ENCODE peak calls at places on chromosomes 12 and 14, in ten cellular contexts. X, W, U, S, Z, Y, J, P, E and B are unnamed samples.

GRCh38 chr14:76867536-76868452 is 41.6 kb downstream of the LRRC74A start:
- DNase-seq in Y (no peak), U (no peak), X (no peak), J (no peak), S (peak), E (no peak), W (no peak), Z (no peak), P (no peak), B (peak)

GRCh38 chr12:30725739-30726138 is 29.0 kb downstream of the CAPRIN2 start:
- DNase-seq in U (peak), P (peak), J (no peak), Z (no peak), X (peak), E (no peak), S (no peak), Y (no peak), W (no peak), B (no peak)

GRCh38 chr12:115023898-115024297 is 339.9 kb upstream of the TBX3 start:
- DNase-seq in S (peak), P (no peak), E (no peak), Y (no peak), Z (no peak), W (no peak), J (no peak), U (no peak), X (no peak), B (no peak)

GRCh38 chr12:121334513-121335343 is 17.5 kb downstream of the ANAPC5 start:
- DNase-seq in P (peak), S (peak), Z (peak), Y (peak), E (no peak), J (no peak), W (peak), X (peak), U (peak), B (no peak)

GRCh38 chr14:22887260-22887989 is 4.4 kb downstream of the REM2 start:
- DNase-seq in E (peak), W (peak), J (no peak), X (peak), P (peak), Z (no peak), U (peak), S (peak), Y (no peak), B (peak)

GRCh38 chr12:24359418-24359817 is 409.9 kb upstream of the SOX5 start:
- DNase-seq in J (no peak), Y (no peak), Z (no peak), E (no peak), P (no peak), S (no peak), W (no peak), U (no peak), X (no peak), B (no peak)

GRCh38 chr14:104746951-104747481 is 5.9 kb upstream of the SIVA1 start:
- DNase-seq in U (no peak), P (no peak), J (no peak), S (no peak), X (no peak), Z (no peak), W (peak), Y (no peak), E (no peak), B (peak)

GRCh38 chr12:54428050-54429013 is 9.3 kb upstream of the ITGA5 start:
- DNase-seq in P (no peak), U (peak), S (peak), J (no peak), Y (no peak), X (peak), E (no peak), W (no peak), Z (no peak), B (no peak)

GRCh38 chr12:105235299-105235746 is 651 bp downstream of the APPL2 start:
- DNase-seq in S (peak), J (no peak), E (no peak), P (no peak), U (no peak), X (peak), Y (no peak), Z (peak), W (peak), B (no peak)

GRCh38 chr14:49992901-49993335 is 100.0 kb downstream of the ARF6 start:
- DNase-seq in W (no peak), P (no peak), E (no peak), U (peak), J (peak), Y (no peak), Z (no peak), X (peak), S (peak), B (no peak)

GRCh38 chr14:95415993-95416392 is 96.3 kb upstream of the CLMN start:
- DNase-seq in Z (no peak), U (no peak), X (no peak), S (no peak), Y (no peak), W (no peak), E (no peak), P (no peak), J (no peak), B (no peak)

GRCh38 chr14:104657114-104657524 is 32.3 kb upstream of the INF2 start:
- DNase-seq in U (no peak), P (no peak), J (no peak), S (no peak), Y (no peak), W (no peak), Z (no peak), E (no peak), X (no peak), B (no peak)

GRCh38 chr12:49720214-49720613 is 13.0 kb upstream of the FMNL3 start:
- DNase-seq in J (no peak), Y (no peak), W (no peak), U (peak), E (no peak), Z (no peak), S (no peak), X (peak), P (no peak), B (no peak)